ENCODE peak calls at places on chromosomes 13 and 19, in four cellular contexts. U, L, M and R are unnamed samples.

GRCh38 chr19:39237200-39238184 is 7.3 kb downstream of the IFNL3 start:
- DNase-seq in U (no peak), M (peak; percentile 85), L (peak; percentile 66), R (no peak)

GRCh38 chr13:82458169-82458568 is 1424.1 kb downstream of the SLITRK1 start:
- DNase-seq in L (no peak), U (no peak), M (no peak), R (no peak)

GRCh38 chr13:95388420-95389079 is 87.3 kb upstream of the ABCC4 start:
- DNase-seq in L (no peak), U (no peak), M (no peak), R (no peak)

GRCh38 chr19:1481224-1481892 is 2.3 kb upstream of the C19orf25 start:
- DNase-seq in L (no peak), M (no peak), U (no peak), R (no peak)

GRCh38 chr19:3833578-3834348 is 35.1 kb downstream of the ZFR2 start:
- DNase-seq in M (no peak), L (no peak), U (no peak), R (no peak)

GRCh38 chr19:27392027-27392632 is 1820.8 kb downstream of the UQCRFS1 start:
- DNase-seq in L (no peak), M (peak; percentile 6), U (no peak), R (no peak)

GRCh38 chr13:37934339-37935191 is 65.0 kb upstream of the TRPC4 start:
- DNase-seq in M (no peak), L (no peak), U (no peak), R (peak; percentile 38)

GRCh38 chr19:40312533-40312932 is 27.4 kb upstream of the AKT2 start:
- DNase-seq in L (no peak), U (no peak), M (no peak), R (no peak)

GRCh38 chr19:56261145-56261544 is 11.4 kb upstream of the EDDM13 start:
- DNase-seq in U (no peak), M (no peak), L (peak; percentile 22), R (no peak)